ENCODE peak calls at places on chromosomes 1 and 21, in seven cellular contexts. C is testis, S is brain microvascular endothelial cell, F is IMR-90, D is colonic mucosa, P is psoas muscle, B is body of pancreas. O is an unnamed sample.

GRCh38 chr1:227886993-227887696 is 60.6 kb downstream of the WNT9A start:
- DNase-seq in C (peak), S (peak), F (peak), D (peak), P (no peak), B (peak), O (peak)

GRCh38 chr21:44405091-44405947 is 50.0 kb upstream of the LRRC3 start:
- DNase-seq in C (peak), S (no peak), F (no peak), D (no peak), P (no peak), B (peak), O (no peak)

GRCh38 chr1:204990059-204990664 is 52.9 kb upstream of the CNTN2 start:
- DNase-seq in C (no peak), S (peak), F (no peak), D (no peak), P (no peak), B (no peak), O (no peak)

GRCh38 chr1:100100202-100100601 is 32.5 kb downstream of the SASS6 start:
- DNase-seq in C (no peak), S (peak), F (peak), D (no peak), P (no peak), B (no peak), O (no peak)

GRCh38 chr1:12434174-12434573 is 183.8 kb downstream of the DHRS3 start:
- DNase-seq in C (no peak), S (peak), F (peak), D (no peak), P (no peak), B (no peak), O (no peak)

GRCh38 chr1:17135530-17135929 is 16.3 kb upstream of the PADI2 start:
- DNase-seq in C (no peak), S (no peak), F (no peak), D (no peak), P (no peak), B (no peak), O (no peak)

GRCh38 chr1:206766251-206766856 is 4.2 kb upstream of the IL19 start:
- DNase-seq in C (peak), S (peak), F (peak), D (peak), P (peak), B (no peak), O (peak)

GRCh38 chr1:19750101-19750881 is 49.4 kb downstream of the TMCO4 start:
- DNase-seq in C (no peak), S (no peak), F (peak), D (no peak), P (no peak), B (no peak), O (no peak)

GRCh38 chr1:33575324-33575879 is 103.0 kb downstream of the ZSCAN20 start:
- DNase-seq in C (no peak), S (no peak), F (no peak), D (no peak), P (no peak), B (no peak), O (no peak)

GRCh38 chr1:35650416-35650815 is 9.1 kb upstream of the PSMB2 start:
- DNase-seq in C (no peak), S (no peak), F (no peak), D (no peak), P (no peak), B (no peak), O (no peak)

GRCh38 chr1:233671286-233671685 is 57.4 kb downstream of the KCNK1 start:
- DNase-seq in C (no peak), S (no peak), F (no peak), D (no peak), P (no peak), B (no peak), O (no peak)

GRCh38 chr1:177862916-177863315 is 106.9 kb downstream of the SEC16B start:
- DNase-seq in C (no peak), S (no peak), F (peak), D (no peak), P (no peak), B (no peak), O (no peak)

GRCh38 chr1:41795205-41795762 is 123.4 kb downstream of the HIVEP3 start:
- DNase-seq in C (no peak), S (peak), F (peak), D (no peak), P (no peak), B (no peak), O (no peak)

GRCh38 chr1:33903210-33903589 is 39.3 kb downstream of the HMGB4 start:
- DNase-seq in C (no peak), S (no peak), F (no peak), D (no peak), P (no peak), B (peak), O (no peak)

GRCh38 chr1:162951553-162952315 is 90.8 kb upstream of the CCDC190 start:
- DNase-seq in C (no peak), S (no peak), F (peak), D (no peak), P (no peak), B (no peak), O (no peak)

GRCh38 chr1:218496561-218496960 is 151.4 kb downstream of the TGFB2 start:
- DNase-seq in C (no peak), S (peak), F (peak), D (no peak), P (no peak), B (no peak), O (no peak)

GRCh38 chr1:240803151-240803550 is 191.2 kb upstream of the GREM2 start:
- DNase-seq in C (no peak), S (peak), F (peak), D (peak), P (no peak), B (no peak), O (no peak)

GRCh38 chr1:159924025-159924790 is 1.1 kb downstream of the TAGLN2 start:
- DNase-seq in C (peak), S (peak), F (peak), D (peak), P (peak), B (peak), O (peak)

GRCh38 chr1:201640624-201641023 is 101.7 kb downstream of the NAV1 start:
- DNase-seq in C (no peak), S (no peak), F (peak), D (peak), P (peak), B (no peak), O (no peak)

GRCh38 chr1:238982736-238983135 is 403.6 kb upstream of the CHRM3 start:
- DNase-seq in C (no peak), S (no peak), F (no peak), D (no peak), P (no peak), B (no peak), O (no peak)

GRCh38 chr1:83845437-83846071 is 153.4 kb downstream of the TTLL7 start:
- DNase-seq in C (no peak), S (no peak), F (no peak), D (no peak), P (no peak), B (no peak), O (no peak)

GRCh38 chr1:84758968-84759491 is 68.8 kb upstream of the SSX2IP start:
- DNase-seq in C (peak), S (peak), F (peak), D (no peak), P (no peak), B (no peak), O (peak)

GRCh38 chr1:69569281-69569970 is 1.7 kb downstream of the LRRC7 start:
- DNase-seq in C (no peak), S (no peak), F (no peak), D (no peak), P (no peak), B (no peak), O (no peak)

GRCh38 chr21:23853796-23854379 is 1753.4 kb downstream of the MRPL39 start:
- DNase-seq in C (peak), S (peak), F (peak), D (no peak), P (no peak), B (no peak), O (no peak)

GRCh38 chr1:246506785-246507639 is at the start of gene SMYD3:
- DNase-seq in C (peak), S (peak), F (peak), D (peak), P (peak), B (peak), O (peak)

GRCh38 chr1:229204863-229205777 is 65.8 kb upstream of the RAB4A start:
- DNase-seq in C (no peak), S (no peak), F (peak), D (no peak), P (no peak), B (no peak), O (no peak)

GRCh38 chr1:186304982-186305949 is 69.8 kb downstream of the TPR start:
- DNase-seq in C (no peak), S (peak), F (peak), D (no peak), P (no peak), B (no peak), O (no peak)

GRCh38 chr21:19261731-19262367 is 858.3 kb upstream of the TMPRSS15 start:
- DNase-seq in C (no peak), S (no peak), F (no peak), D (no peak), P (no peak), B (no peak), O (no peak)

GRCh38 chr1:158150512-158150911 is 30.2 kb upstream of the CD1D start:
- DNase-seq in C (no peak), S (no peak), F (no peak), D (no peak), P (no peak), B (no peak), O (no peak)

GRCh38 chr1:158289722-158290570 is at the start of gene CD1C:
- DNase-seq in C (no peak), S (no peak), F (no peak), D (no peak), P (no peak), B (no peak), O (no peak)

GRCh38 chr1:227891223-227891954 is 56.3 kb downstream of the WNT9A start:
- DNase-seq in C (peak), S (no peak), F (no peak), D (peak), P (no peak), B (peak), O (peak)

GRCh38 chr1:72284398-72285073 is 2.2 kb upstream of the NEGR1 start:
- DNase-seq in C (peak), S (peak), F (peak), D (peak), P (peak), B (peak), O (peak)

GRCh38 chr1:225963735-225964530 is 22.9 kb upstream of the LEFTY2 start:
- DNase-seq in C (no peak), S (no peak), F (no peak), D (no peak), P (no peak), B (no peak), O (no peak)

GRCh38 chr1:55519937-55520683 is 304.9 kb upstream of the USP24 start:
- DNase-seq in C (no peak), S (no peak), F (peak), D (no peak), P (no peak), B (no peak), O (no peak)

GRCh38 chr1:54984126-54984842 is 3.9 kb downstream of the TMEM61 start:
- DNase-seq in C (no peak), S (no peak), F (no peak), D (no peak), P (no peak), B (no peak), O (peak)

GRCh38 chr1:74053407-74053806 is 144.6 kb downstream of the LRRIQ3 start:
- DNase-seq in C (no peak), S (no peak), F (peak), D (no peak), P (no peak), B (no peak), O (no peak)

GRCh38 chr1:247443641-247444040 is 14.3 kb downstream of the OR2B11 start:
- DNase-seq in C (no peak), S (no peak), F (no peak), D (no peak), P (no peak), B (no peak), O (no peak)

GRCh38 chr1:235417101-235417697 is 50.0 kb downstream of the TBCE start:
- DNase-seq in C (peak), S (peak), F (peak), D (peak), P (peak), B (peak), O (no peak)

GRCh38 chr21:39866093-39866492 is 1.1 kb upstream of the PCP4 start:
- DNase-seq in C (no peak), S (no peak), F (no peak), D (no peak), P (no peak), B (no peak), O (no peak)

GRCh38 chr1:72086394-72086793 is 195.9 kb downstream of the NEGR1 start:
- DNase-seq in C (no peak), S (no peak), F (no peak), D (no peak), P (no peak), B (no peak), O (no peak)

DNA sequence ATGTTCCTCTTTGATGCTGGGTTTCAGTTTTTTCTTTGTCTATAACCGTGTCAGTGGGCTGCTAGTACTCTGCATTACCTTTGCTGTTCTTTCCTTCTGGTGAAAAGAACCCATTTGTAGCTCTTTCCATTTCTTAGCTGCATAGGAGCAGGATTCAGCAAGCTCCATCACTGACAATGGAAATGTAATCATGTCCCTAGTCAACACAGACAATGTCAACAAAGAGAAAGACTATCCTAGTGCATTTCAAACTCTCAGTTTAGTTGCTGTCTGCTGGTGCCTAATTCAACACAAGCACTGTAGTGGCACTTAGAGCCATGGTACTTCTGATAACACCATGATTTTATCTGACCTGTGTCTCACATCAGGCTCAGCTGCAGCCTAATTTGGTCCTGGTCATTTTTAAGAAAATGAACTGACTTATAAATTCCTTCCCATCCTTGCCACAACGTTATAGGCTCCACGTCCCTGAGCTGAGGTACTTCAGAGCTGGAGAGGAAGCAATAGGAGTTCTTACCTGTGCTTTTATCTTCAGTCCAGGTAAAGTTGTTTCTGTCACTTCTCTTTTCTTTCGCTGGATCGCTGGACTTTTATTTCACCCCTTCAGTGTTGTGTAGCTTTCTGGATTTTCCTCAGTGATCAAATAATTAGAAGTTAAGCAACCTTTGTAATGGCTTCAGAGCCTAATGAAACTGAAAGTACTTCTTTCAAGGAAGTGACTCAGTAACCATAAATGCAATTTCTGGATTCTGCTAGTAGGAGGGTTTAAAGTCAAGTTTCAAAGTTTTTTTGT is at the start of gene GBP3:
- DNase-seq in C (no peak), S (peak), F (peak), D (no peak), P (no peak), B (no peak), O (no peak)
- H3K27ac ChIP-seq in C (peak), S (peak), F (peak), D (peak), P (peak), B (peak), O (peak)

GRCh38 chr1:63458750-63459149 is 64.3 kb downstream of the ITGB3BP start:
- DNase-seq in C (no peak), S (no peak), F (no peak), D (no peak), P (no peak), B (no peak), O (no peak)

GRCh38 chr1:63453232-63453631 is 69.8 kb downstream of the ITGB3BP start:
- DNase-seq in C (no peak), S (no peak), F (no peak), D (no peak), P (no peak), B (no peak), O (no peak)

GRCh38 chr1:63450416-63450815 is 72.6 kb downstream of the ITGB3BP start:
- DNase-seq in C (no peak), S (no peak), F (no peak), D (no peak), P (no peak), B (no peak), O (no peak)

GRCh38 chr1:63448741-63449140 is 74.3 kb downstream of the ITGB3BP start:
- DNase-seq in C (no peak), S (no peak), F (peak), D (no peak), P (no peak), B (no peak), O (no peak)

DNA sequence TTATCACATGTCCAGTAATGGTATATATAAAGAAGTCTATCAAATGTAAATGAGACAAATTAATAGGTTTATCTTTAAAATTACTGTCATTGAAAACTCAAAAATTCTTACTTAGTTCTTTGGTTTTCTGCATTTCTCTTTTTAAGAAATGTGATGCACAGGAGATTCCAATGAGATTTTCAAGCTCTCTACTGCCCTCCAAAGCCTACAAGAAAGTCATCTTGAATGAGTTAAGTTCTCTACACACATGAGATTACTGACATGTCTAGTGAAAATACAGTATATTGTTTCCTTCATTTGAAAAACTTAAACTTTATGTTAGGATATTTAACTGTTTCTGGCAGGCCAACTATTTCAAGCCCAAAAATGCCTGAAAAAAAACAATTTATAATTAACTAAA is 68.8 kb downstream of the ITGB3BP start:
- DNase-seq in C (no peak), S (no peak), F (peak), D (no peak), P (no peak), B (no peak), O (no peak)
- TF ChIP-seq CTCF in C (no peak), S (peak), F (peak), D (no peak), P (no peak), B (no peak), O (no peak)

DNA sequence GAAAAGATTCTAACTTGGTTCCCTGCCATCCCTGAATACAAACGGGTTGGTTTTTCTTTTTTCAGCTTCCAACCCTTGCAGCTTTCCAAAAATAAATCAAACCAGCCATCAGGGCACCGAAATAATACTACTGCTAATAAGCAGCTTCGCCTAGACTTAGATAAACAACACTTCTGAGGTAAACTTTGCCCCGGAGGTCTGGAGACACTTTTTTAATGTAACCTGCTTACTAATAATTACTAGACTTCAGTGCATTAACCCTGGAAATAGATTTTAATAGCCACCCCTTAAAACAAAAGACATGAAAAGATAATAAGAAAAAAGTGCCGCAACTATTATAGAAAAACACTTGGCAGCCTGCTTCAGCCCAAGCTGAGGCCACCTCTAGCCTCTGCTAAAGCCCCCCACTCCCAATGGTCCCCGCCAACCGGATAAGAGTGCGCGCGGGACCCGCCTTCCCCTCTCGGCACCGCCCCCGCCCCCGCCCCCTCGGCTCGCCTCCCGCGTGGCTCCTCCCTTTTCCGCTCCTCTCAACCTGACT is 405 bp upstream of the GADD45A start:
- DNase-seq in C (no peak), S (no peak), F (no peak), D (no peak), P (no peak), B (no peak), O (no peak)
- H3K4me3 ChIP-seq in C (peak), S (peak), F (peak), D (peak), P (peak), B (no peak), O (peak)

GRCh38 chr1:42992043-42992697 is 33.5 kb upstream of the SLC2A1 start:
- DNase-seq in C (no peak), S (no peak), F (no peak), D (no peak), P (no peak), B (no peak), O (no peak)
- H3K27ac ChIP-seq in C (no peak), S (no peak), F (no peak), D (no peak), P (no peak), B (no peak), O (no peak)

DNA sequence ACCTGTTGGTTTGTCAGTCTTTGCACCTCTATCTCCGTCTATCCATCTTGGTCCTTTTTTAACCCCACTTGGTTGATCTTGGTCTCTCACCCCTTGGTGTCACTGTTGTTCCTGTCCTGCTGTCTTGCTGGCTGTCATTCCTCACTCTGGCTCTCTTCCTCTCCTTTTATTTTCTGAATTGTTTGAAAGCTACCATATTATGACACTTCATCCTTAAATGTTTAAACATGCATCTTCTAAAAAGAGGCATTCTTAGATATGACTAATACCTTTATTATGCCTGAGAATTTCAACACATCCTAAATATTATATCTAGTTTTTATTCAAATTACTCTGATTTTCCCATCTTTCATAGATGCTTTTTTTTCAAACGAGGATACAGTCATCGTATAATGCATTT is 37.0 kb downstream of the BACH1 start:
- DNase-seq in C (no peak), S (no peak), F (peak), D (no peak), P (no peak), B (no peak), O (no peak)
- TF ChIP-seq CTCF in C (no peak), S (no peak), F (no peak), D (no peak), P (peak), B (no peak), O (no peak)

GRCh38 chr1:26541816-26542711 is 12.5 kb downstream of the RPS6KA1 start:
- DNase-seq in C (peak), S (no peak), F (peak), D (peak), P (peak), B (peak), O (peak)
- H3K4me3 ChIP-seq in C (no peak), S (no peak), F (no peak), D (peak), P (no peak), B (no peak), O (peak)

O was measured in upper lobe of right lung.